ENCODE peak calls at places on chromosome 3, in nine cellular contexts. H, C, Q, J, E, W, R, X and B are unnamed samples.
A peak's percentile ranks its signal among the peaks of the same experiment; 100 is the strongest.

GRCh38 chr3:172101107-172101506 is 61.7 kb downstream of the FNDC3B start:
- DNase-seq in H (no peak), C (no peak), Q (no peak), J (no peak), E (no peak), W (no peak), R (no peak), X (no peak), B (no peak)

GRCh38 chr3:142929109-142929508 is 34.4 kb downstream of the PAQR9 start:
- DNase-seq in H (no peak), C (no peak), Q (peak; percentile 47), J (no peak), E (peak; percentile 76), W (peak; percentile 25), R (no peak), X (peak; percentile 54), B (peak; percentile 48)

GRCh38 chr3:61897848-61898247 is 336.5 kb downstream of the PTPRG start:
- DNase-seq in H (no peak), C (no peak), Q (no peak), J (no peak), E (no peak), W (no peak), R (no peak), X (no peak), B (no peak)

GRCh38 chr3:65955792-65956477 is 82.8 kb downstream of the MAGI1 start:
- DNase-seq in H (peak; percentile 73), C (no peak), Q (no peak), J (no peak), E (no peak), W (no peak), R (no peak), X (no peak), B (no peak)

GRCh38 chr3:124275421-124275820 is 283.5 kb upstream of the ROPN1 start:
- DNase-seq in H (no peak), C (no peak), Q (no peak), J (no peak), E (no peak), W (peak; percentile 20), R (no peak), X (peak; percentile 66), B (no peak)

GRCh38 chr3:186679151-186679550 is 13.3 kb downstream of the HRG start:
- DNase-seq in H (no peak), C (no peak), Q (no peak), J (no peak), E (no peak), W (no peak), R (no peak), X (no peak), B (no peak)

GRCh38 chr3:4597204-4597985 is 104.2 kb downstream of the ITPR1 start:
- DNase-seq in H (no peak), C (no peak), Q (no peak), J (no peak), E (no peak), W (no peak), R (no peak), X (no peak), B (no peak)

GRCh38 chr3:20042331-20042730 is 2.1 kb downstream of the KAT2B start:
- DNase-seq in H (no peak), C (no peak), Q (no peak), J (no peak), E (no peak), W (no peak), R (no peak), X (no peak), B (no peak)

GRCh38 chr3:134606033-134607025 is 44.5 kb downstream of the KY start:
- DNase-seq in H (no peak), C (no peak), Q (no peak), J (no peak), E (no peak), W (no peak), R (no peak), X (no peak), B (no peak)

GRCh38 chr3:4994823-4995499 is 15.7 kb downstream of the BHLHE40 start:
- DNase-seq in H (peak; percentile 94), C (peak; percentile 84), Q (no peak), J (peak; percentile 90), E (peak; percentile 92), W (peak; percentile 84), R (no peak), X (peak; percentile 93), B (peak; percentile 61)

GRCh38 chr3:56123487-56123886 is 344.8 kb downstream of the ERC2 start:
- DNase-seq in H (no peak), C (no peak), Q (no peak), J (no peak), E (no peak), W (no peak), R (no peak), X (no peak), B (peak; percentile 21)

DNA sequence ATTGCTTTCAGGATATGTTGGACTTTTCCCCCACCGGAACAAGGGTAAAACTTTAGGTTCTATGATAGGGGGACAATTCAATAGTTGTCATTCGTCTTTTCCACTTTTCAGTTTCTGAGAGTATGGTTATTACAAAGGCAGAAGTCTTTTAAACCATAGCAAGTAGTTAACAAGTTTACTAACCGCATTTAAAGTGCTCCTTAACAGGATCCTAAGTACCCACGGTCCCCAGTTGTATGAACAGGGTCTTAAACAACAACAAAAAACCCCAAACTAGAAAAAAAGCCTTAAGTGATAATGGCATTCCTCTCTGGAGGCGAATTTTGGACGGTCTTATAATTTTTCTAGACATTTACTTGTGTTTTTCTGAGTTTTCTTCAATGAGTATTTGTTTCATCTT is 821 bp downstream of the IFT57 start:
- DNase-seq in H (no peak), C (no peak), Q (no peak), J (no peak), E (no peak), W (no peak), R (no peak), X (no peak), B (peak; percentile 6)
- H3K4me3 ChIP-seq in H (peak overlapping the region; percentile 61), C (peak overlapping the region; percentile 65), Q (peak overlapping the region; percentile 97), J (peak overlapping the region; percentile 87), E (peak overlapping the region; percentile 89), W (peak overlapping the region; percentile 71), R (peak overlapping the region; percentile 88), X (peak overlapping the region; percentile 81), B (peak overlapping the region; percentile 67)

GRCh38 chr3:102299125-102299877 is 135.5 kb upstream of the ZPLD1 start:
- DNase-seq in H (no peak), C (no peak), Q (no peak), J (no peak), E (no peak), W (no peak), R (no peak), X (no peak), B (no peak)

GRCh38 chr3:102304550-102304949 is 130.3 kb upstream of the ZPLD1 start:
- DNase-seq in H (no peak), C (no peak), Q (no peak), J (no peak), E (no peak), W (no peak), R (no peak), X (no peak), B (no peak)

GRCh38 chr3:102297259-102297658 is 137.6 kb upstream of the ZPLD1 start:
- DNase-seq in H (no peak), C (no peak), Q (no peak), J (no peak), E (no peak), W (no peak), R (no peak), X (no peak), B (no peak)

GRCh38 chr3:102301155-102301554 is 133.7 kb upstream of the ZPLD1 start:
- DNase-seq in H (peak; percentile 7), C (no peak), Q (no peak), J (no peak), E (no peak), W (no peak), R (no peak), X (no peak), B (no peak)

DNA sequence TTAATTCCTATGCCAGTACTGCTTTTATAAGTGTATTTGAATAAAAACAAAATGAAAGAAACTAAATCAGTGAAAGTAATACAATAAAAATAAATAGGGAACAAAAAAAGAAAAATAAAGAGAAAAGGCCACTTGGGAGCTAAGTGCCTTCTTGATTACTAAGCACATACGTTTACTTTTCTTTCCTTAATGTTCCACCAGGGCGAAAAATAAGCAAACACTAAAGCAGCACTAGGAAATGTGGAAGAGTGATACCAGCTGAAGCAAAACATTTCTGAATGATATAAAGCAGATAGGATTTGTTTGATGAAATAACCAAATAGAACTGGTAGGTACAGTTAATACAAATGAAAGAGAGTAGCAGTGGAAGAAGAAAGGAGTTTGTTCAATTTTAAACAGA is 132.8 kb upstream of the ZPLD1 start:
- DNase-seq in H (peak; percentile 29), C (no peak), Q (no peak), J (no peak), E (no peak), W (no peak), R (no peak), X (no peak), B (no peak)
- H3K4me3 ChIP-seq in H (no peak overlapping the region), C (no peak overlapping the region), Q (no peak overlapping the region), J (no peak overlapping the region), E (no peak overlapping the region), W (no peak overlapping the region), R (no peak overlapping the region), X (no peak overlapping the region), B (no peak overlapping the region)

GRCh38 chr3:126266850-126267168 is 86.4 kb upstream of the ALDH1L1 start:
- DNase-seq in H (no peak), C (no peak), Q (no peak), J (no peak), E (no peak), W (no peak), R (no peak), X (no peak), B (no peak)

GRCh38 chr3:126266291-126266840 is 86.0 kb upstream of the ALDH1L1 start:
- DNase-seq in H (peak; percentile 10), C (no peak), Q (no peak), J (peak; percentile 66), E (peak; percentile 94), W (peak; percentile 88), R (peak; percentile 68), X (peak; percentile 75), B (no peak)

GRCh38 chr3:126267976-126268615 is 87.7 kb upstream of the ALDH1L1 start:
- DNase-seq in H (no peak), C (no peak), Q (no peak), J (no peak), E (peak; percentile 57), W (peak; percentile 33), R (no peak), X (no peak), B (no peak)

GRCh38 chr3:126268866-126269265 is 88.3 kb downstream of the KLF15 start:
- DNase-seq in H (no peak), C (no peak), Q (no peak), J (no peak), E (no peak), W (peak; percentile 49), R (no peak), X (no peak), B (no peak)

GRCh38 chr3:126267169-126267975 is 87.0 kb upstream of the ALDH1L1 start:
- DNase-seq in H (peak; percentile 85), C (peak; percentile 91), Q (no peak), J (peak; percentile 74), E (peak; percentile 88), W (peak; percentile 83), R (peak; percentile 82), X (peak; percentile 86), B (peak; percentile 36)
- H3K4me3 ChIP-seq in H (peak overlapping the region; percentile 32), C (peak overlapping the region; percentile 28), Q (no peak overlapping the region), J (peak overlapping the region; percentile 43), E (peak overlapping the region; percentile 67), W (no peak overlapping the region), R (peak overlapping the region; percentile 27), X (no peak overlapping the region), B (peak overlapping the region; percentile 34)

DNA sequence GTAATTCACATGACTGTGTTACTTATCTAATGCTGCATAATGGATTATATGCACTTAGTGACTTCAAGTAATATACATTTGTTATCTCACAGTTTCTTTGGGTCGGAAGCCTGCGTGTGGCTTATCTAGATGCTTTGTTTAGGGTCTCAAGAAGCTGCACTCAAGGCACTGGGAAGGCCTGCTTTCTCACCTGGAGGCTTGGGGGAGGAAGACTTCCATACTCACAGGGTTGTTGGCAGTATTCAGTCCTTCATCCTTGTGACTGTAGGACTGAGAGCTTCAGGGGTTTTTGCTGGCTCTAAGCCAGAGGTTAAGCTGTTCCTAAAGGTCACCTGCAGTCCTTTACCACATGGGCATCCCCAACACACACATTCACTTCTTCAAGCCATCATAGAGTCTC is 22.6 kb downstream of the TAFA4 start:
- DNase-seq in H (no peak), C (no peak), Q (no peak), J (no peak), E (no peak), W (no peak), R (no peak), X (no peak), B (no peak)
- H3K4me3 ChIP-seq in H (no peak overlapping the region), C (no peak overlapping the region), Q (no peak overlapping the region), J (no peak overlapping the region), E (no peak overlapping the region), W (no peak overlapping the region), R (no peak overlapping the region), X (no peak overlapping the region), B (no peak overlapping the region)